ENCODE peak calls at places on chromosomes 3 and 15, in ten cellular contexts. J is WERI-Rb-1, E is dorsolateral prefrontal cortex, P is cardiac muscle cell, D is aorta, K is A549, U is gastrocnemius medialis, T is ovary, W is heart left ventricle, L is thoracic aorta. C is an unnamed sample.

GRCh38 chr3:39171860-39172259 is 18.5 kb upstream of the CSRNP1 start:
- DNase-seq in J (no peak), E (no peak), P (no peak), D (no peak), K (no peak), U (no peak), T (no peak), W (no peak), L (no peak), C (no peak)

GRCh38 chr3:57982561-57983243 is 25.5 kb upstream of the FLNB start:
- DNase-seq in J (no peak), E (no peak), P (no peak), D (no peak), K (no peak), U (no peak), T (no peak), W (no peak), L (no peak), C (no peak)

GRCh38 chr3:62562596-62562995 is 189.2 kb upstream of the FEZF2 start:
- DNase-seq in J (no peak), E (no peak), P (peak; percentile 56), D (peak; percentile 71), K (no peak), U (no peak), T (no peak), W (no peak), L (peak; percentile 27), C (no peak)

GRCh38 chr15:78059110-78059839 is 18.2 kb downstream of the TBC1D2B start:
- DNase-seq in J (peak; percentile 44), E (no peak), P (no peak), D (no peak), K (no peak), U (no peak), T (no peak), W (no peak), L (no peak), C (no peak)

GRCh38 chr15:22979069-22979698 is 984 bp downstream of the CYFIP1 start:
- DNase-seq in J (peak; percentile 29), E (no peak), P (peak; percentile 51), D (peak; percentile 76), K (peak; percentile 73), U (no peak), T (no peak), W (peak; percentile 66), L (no peak), C (no peak)

GRCh38 chr3:70861855-70862254 is 549.4 kb upstream of the MDFIC2 start:
- DNase-seq in J (no peak), E (no peak), P (peak; percentile 81), D (no peak), K (no peak), U (no peak), T (no peak), W (no peak), L (no peak), C (no peak)

GRCh38 chr15:87224409-87224808 is 1032.1 kb downstream of the NTRK3 start:
- DNase-seq in J (no peak), E (no peak), P (no peak), D (no peak), K (no peak), U (no peak), T (no peak), W (no peak), L (no peak), C (no peak)

GRCh38 chr15:89442671-89443307 is 53.6 kb downstream of the RHCG start:
- DNase-seq in J (peak; percentile 89), E (peak; percentile 57), P (peak; percentile 50), D (no peak), K (peak; percentile 68), U (no peak), T (no peak), W (no peak), L (no peak), C (no peak)

GRCh38 chr3:187936676-187937075 is 191.4 kb upstream of the BCL6 start:
- DNase-seq in J (no peak), E (no peak), P (no peak), D (no peak), K (no peak), U (no peak), T (no peak), W (no peak), L (no peak), C (no peak)

GRCh38 chr15:71447328-71448250 is 332.3 kb downstream of the THSD4 start:
- DNase-seq in J (no peak), E (no peak), P (no peak), D (no peak), K (peak; percentile 81), U (no peak), T (no peak), W (no peak), L (no peak), C (peak; percentile 89)

GRCh38 chr3:51311055-51311454 is 74.0 kb upstream of the MANF start:
- DNase-seq in J (peak; percentile 12), E (no peak), P (peak; percentile 34), D (no peak), K (peak; percentile 21), U (no peak), T (no peak), W (no peak), L (no peak), C (no peak)

GRCh38 chr3:98982336-98982735 is 80.8 kb upstream of the DCBLD2 start:
- DNase-seq in J (no peak), E (no peak), P (no peak), D (no peak), K (no peak), U (no peak), T (no peak), W (no peak), L (no peak), C (no peak)

GRCh38 chr3:33144433-33144832 is 30.6 kb downstream of the CRTAP start:
- DNase-seq in J (peak; percentile 39), E (no peak), P (no peak), D (no peak), K (peak; percentile 49), U (no peak), T (no peak), W (no peak), L (no peak), C (no peak)

GRCh38 chr3:33145221-33145900 is 31.5 kb downstream of the CRTAP start:
- DNase-seq in J (no peak), E (no peak), P (no peak), D (no peak), K (no peak), U (no peak), T (no peak), W (no peak), L (no peak), C (no peak)

GRCh38 chr3:33141006-33141405 is 27.2 kb downstream of the CRTAP start:
- DNase-seq in J (no peak), E (no peak), P (no peak), D (no peak), K (no peak), U (no peak), T (no peak), W (no peak), L (no peak), C (no peak)

GRCh38 chr3:33146791-33147445 is 33.1 kb downstream of the CRTAP start:
- DNase-seq in J (no peak), E (peak; percentile 68), P (peak; percentile 52), D (no peak), K (no peak), U (no peak), T (no peak), W (no peak), L (no peak), C (no peak)

GRCh38 chr3:33145901-33146580 is 32.2 kb downstream of the CRTAP start:
- DNase-seq in J (no peak), E (no peak), P (no peak), D (no peak), K (no peak), U (no peak), T (no peak), W (no peak), L (no peak), C (no peak)
- H3K27ac ChIP-seq in J (no peak overlapping the region), E (peak overlapping the region; percentile 88), P (no peak overlapping the region), D (peak overlapping the region; percentile 21), K (no peak overlapping the region), U (no peak overlapping the region), T (no peak overlapping the region), W (no peak overlapping the region), L (peak overlapping the region; percentile 24), C (no peak overlapping the region)

DNA sequence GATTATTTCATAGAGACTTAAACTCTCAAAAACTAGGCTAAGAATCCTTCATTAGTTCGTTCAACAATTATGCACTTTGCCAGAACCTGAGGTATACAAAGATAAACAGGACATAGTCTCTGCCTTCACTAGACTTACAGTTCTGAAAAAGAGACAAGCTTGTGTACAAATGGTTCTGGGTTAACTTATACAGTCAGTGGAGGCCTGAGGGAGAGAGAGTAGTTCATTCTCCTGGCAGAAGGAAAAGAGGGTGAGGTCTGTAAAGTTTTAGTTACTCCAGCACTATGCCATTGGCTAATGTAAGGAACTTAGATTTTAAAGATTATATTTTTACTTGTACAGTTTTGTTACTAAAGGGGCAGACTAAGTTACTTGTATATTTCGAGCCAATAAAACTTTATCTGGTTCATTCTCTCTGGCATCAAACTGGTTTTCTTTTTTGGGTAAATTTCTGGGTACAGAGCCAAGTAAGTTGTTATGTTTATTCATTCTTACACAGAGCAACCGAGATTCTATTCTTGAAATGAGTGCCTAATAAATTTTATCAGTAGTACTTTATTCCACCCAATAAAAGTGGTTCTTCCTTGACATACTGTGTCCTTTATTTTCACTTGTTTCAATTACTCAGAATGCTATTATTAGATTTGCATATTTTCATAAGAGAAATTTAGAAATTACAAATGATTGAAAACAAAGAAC is 278.7 kb downstream of the TIGIT start:
- DNase-seq in J (no peak), E (no peak), P (no peak), D (no peak), K (no peak), U (no peak), T (no peak), W (no peak), L (no peak), C (no peak)
- H3K27ac ChIP-seq in J (no peak overlapping the region), E (no peak overlapping the region), P (no peak overlapping the region), D (no peak overlapping the region), K (no peak overlapping the region), U (no peak overlapping the region), T (no peak overlapping the region), W (peak overlapping the region; percentile 39), L (no peak overlapping the region), C (no peak overlapping the region)

GRCh38 chr3:156843071-156843808 is 17.1 kb downstream of the LEKR1 start:
- DNase-seq in J (no peak), E (no peak), P (no peak), D (no peak), K (no peak), U (no peak), T (no peak), W (no peak), L (no peak), C (no peak)
- H3K27ac ChIP-seq in J (no peak overlapping the region), E (no peak overlapping the region), P (no peak overlapping the region), D (no peak overlapping the region), K (no peak overlapping the region), U (peak overlapping the region; percentile 8), T (no peak overlapping the region), W (no peak overlapping the region), L (peak overlapping the region; percentile 44), C (no peak overlapping the region)

GRCh38 chr3:161026612-161027217 is 78.4 kb downstream of the B3GALNT1 start:
- DNase-seq in J (no peak), E (no peak), P (no peak), D (no peak), K (no peak), U (no peak), T (no peak), W (no peak), L (no peak), C (no peak)
- H3K27ac ChIP-seq in J (no peak overlapping the region), E (no peak overlapping the region), P (no peak overlapping the region), D (no peak overlapping the region), K (no peak overlapping the region), U (no peak overlapping the region), T (no peak overlapping the region), W (no peak overlapping the region), L (no peak overlapping the region), C (no peak overlapping the region)